ENCODE peak calls at places on chromosome X, in nine cellular contexts. M is GM04504; K is omental fat pad; F is right atrium auricular region; C is activated CD4-positive, alpha-beta T cell treated with anti-CD3 and anti-CD28 coated beads for 48 hours; D is glutamatergic neuron; Z is dorsolateral prefrontal cortex; R is mesendoderm; Y is AG09309. O is an unnamed sample.

GRCh38 chrX:46376246-46376885 is 168.9 kb downstream of the ZNF674 start:
- DNase-seq in K (no peak), R (peak; percentile 75), F (no peak), D (no peak), Y (peak; percentile 25), M (peak; percentile 32), C (peak; percentile 38), Z (no peak), O (peak; percentile 34)

GRCh38 chrX:667360-667759 is 36.8 kb downstream of the SHOX start:
- DNase-seq in D (no peak), Y (no peak), F (no peak), Z (no peak), M (no peak), K (no peak), R (peak; percentile 12), C (no peak), O (no peak)

GRCh38 chrX:56738670-56739069 is 9.6 kb downstream of the NBDY start:
- DNase-seq in C (no peak), F (no peak), Z (no peak), M (no peak), D (no peak), R (no peak), Y (no peak), K (no peak), O (no peak)

GRCh38 chrX:68726366-68726765 is 78.9 kb downstream of the STARD8 start:
- DNase-seq in Z (no peak), M (no peak), R (no peak), F (no peak), K (no peak), C (no peak), Y (no peak), D (no peak), O (no peak)

GRCh38 chrX:103918050-103918449 is 44.4 kb upstream of the TMSB15B start:
- DNase-seq in D (peak; percentile 70), Z (peak; percentile 37), K (no peak), Y (no peak), C (peak; percentile 53), M (peak; percentile 28), F (no peak), R (peak; percentile 91), O (peak; percentile 61)

GRCh38 chrX:110315541-110315940 is 2.3 kb downstream of the AMMECR1 start:
- DNase-seq in M (no peak), F (no peak), D (no peak), R (no peak), Y (no peak), Z (no peak), K (no peak), C (no peak), O (no peak)

GRCh38 chrX:31435592-31435991 is 363.8 kb upstream of the FTHL17 start:
- DNase-seq in F (no peak), Y (no peak), R (peak; percentile 95), M (no peak), Z (no peak), C (no peak), D (no peak), K (no peak), O (peak; percentile 3)

GRCh38 chrX:153511784-153512500 is 5.5 kb upstream of the ATP2B3 start:
- DNase-seq in F (no peak), R (no peak), M (no peak), Y (no peak), C (no peak), K (no peak), D (no peak), Z (no peak), O (no peak)

GRCh38 chrX:30831082-30831481 is 58.0 kb downstream of the TAB3 start:
- DNase-seq in K (no peak), Y (no peak), M (no peak), D (no peak), Z (no peak), C (peak; percentile 47), R (peak; percentile 1), F (no peak), O (no peak)

GRCh38 chrX:107628662-107629532 is 587 bp downstream of the PRPS1 start:
- DNase-seq in F (no peak), Y (no peak), M (no peak), C (peak; percentile 64), D (peak; percentile 18), K (no peak), Z (peak; percentile 19), R (peak; percentile 59), O (peak; percentile 27)

GRCh38 chrX:131288188-131288587 is 918 bp downstream of the IGSF1 start:
- DNase-seq in F (no peak), C (no peak), D (no peak), K (no peak), Z (no peak), Y (no peak), R (no peak), M (no peak), O (no peak)

GRCh38 chrX:115190636-115191489 is 1.7 kb downstream of the RBMXL3 start:
- DNase-seq in M (no peak), K (no peak), F (no peak), R (no peak), C (no peak), D (no peak), Z (no peak), Y (no peak), O (no peak)

GRCh38 chrX:73850124-73851013 is 287.4 kb downstream of the CHIC1 start:
- DNase-seq in F (no peak), Y (no peak), D (no peak), R (peak; percentile 63), Z (no peak), K (no peak), M (peak; percentile 14), C (no peak), O (peak; percentile 7)

GRCh38 chrX:110346681-110347080 is 12.0 kb upstream of the RTL9 start:
- DNase-seq in M (no peak), K (no peak), Y (no peak), C (no peak), D (peak; percentile 10), R (peak; percentile 4), Z (no peak), F (no peak), O (peak; percentile 3)

GRCh38 chrX:39195156-39195555 is 393.9 kb downstream of the MID1IP1 start:
- DNase-seq in M (no peak), Z (no peak), R (no peak), Y (no peak), D (peak; percentile 47), C (peak; percentile 8), K (no peak), F (no peak), O (no peak)

GRCh38 chrX:97234471-97235097 is 350.9 kb downstream of the RPA4 start:
- DNase-seq in M (no peak), R (no peak), Z (no peak), C (no peak), K (no peak), Y (no peak), F (no peak), D (no peak), O (no peak)

GRCh38 chrX:39477438-39478120 is 620.2 kb downstream of the BCOR start:
- DNase-seq in C (peak; percentile 25), D (peak; percentile 25), Z (no peak), M (no peak), Y (no peak), F (peak; percentile 69), R (peak; percentile 51), K (no peak), O (peak; percentile 11)